ENCODE peak calls at places on chromosomes 11 and 22, in four cellular contexts. W, F, S and J are unnamed samples.

GRCh38 chr22:44406581-44407403 is 91.2 kb downstream of the RTL6 start:
- DNase-seq in W (no peak), F (no peak), S (no peak), J (no peak)

GRCh38 chr11:34637303-34637702 is 16.4 kb downstream of the EHF start:
- DNase-seq in W (no peak), F (no peak), S (no peak), J (no peak)

GRCh38 chr22:48742556-48743343 is 1084.9 kb downstream of the BRD1 start:
- DNase-seq in W (no peak), F (no peak), S (no peak), J (no peak)

GRCh38 chr22:39148024-39148726 is 4.3 kb downstream of the CBX7 start:
- DNase-seq in W (no peak), F (no peak), S (no peak), J (no peak)

GRCh38 chr22:45103756-45104155 is 60.0 kb upstream of the NUP50 start:
- DNase-seq in W (no peak), F (no peak), S (no peak), J (no peak)

GRCh38 chr11:116852261-116853125 is 15.1 kb upstream of the APOA1 start:
- DNase-seq in W (no peak), F (peak), S (no peak), J (no peak)

GRCh38 chr11:112226062-112226921 is at the start of gene PTS:
- DNase-seq in W (peak), F (peak), S (peak), J (peak)

GRCh38 chr11:125074511-125075241 is 11.6 kb downstream of the SLC37A2 start:
- DNase-seq in W (no peak), F (no peak), S (no peak), J (no peak)

GRCh38 chr11:128764617-128765095 is 70.8 kb downstream of the FLI1 start:
- DNase-seq in W (no peak), F (no peak), S (no peak), J (no peak)

GRCh38 chr11:82546556-82547162 is 187.0 kb downstream of the FAM181B start:
- DNase-seq in W (peak), F (no peak), S (no peak), J (no peak)

GRCh38 chr22:31272522-31273446 is 19.5 kb downstream of the PIK3IP1 start:
- DNase-seq in W (peak), F (peak), S (peak), J (peak)

GRCh38 chr11:2891901-2892214 is 6.3 kb upstream of the CDKN1C start:
- DNase-seq in W (no peak), F (no peak), S (no peak), J (no peak)

GRCh38 chr11:112822478-112823274 is 138.5 kb upstream of the NCAM1 start:
- DNase-seq in W (no peak), F (no peak), S (no peak), J (no peak)

GRCh38 chr11:95911369-95911759 is 12.5 kb downstream of the MTMR2 start:
- DNase-seq in W (no peak), F (no peak), S (no peak), J (no peak)

GRCh38 chr22:49267996-49268395 is 559.7 kb downstream of the BRD1 start:
- DNase-seq in W (no peak), F (no peak), S (no peak), J (no peak)

GRCh38 chr11:106552694-106553203 is 465.5 kb downstream of the GUCY1A2 start:
- DNase-seq in W (no peak), F (no peak), S (no peak), J (no peak)

GRCh38 chr11:17720796-17721171 is 1.4 kb downstream of the MYOD1 start:
- DNase-seq in W (no peak), F (no peak), S (no peak), J (no peak)

GRCh38 chr22:41261541-41262249 is 21.0 kb upstream of the CHADL start:
- DNase-seq in W (no peak), F (no peak), S (no peak), J (no peak)

GRCh38 chr11:101617735-101618332 is 34.0 kb upstream of the TRPC6 start:
- DNase-seq in W (no peak), F (peak), S (peak), J (no peak)

GRCh38 chr22:29309332-29310064 is 3.0 kb downstream of the GAS2L1 start:
- DNase-seq in W (no peak), F (no peak), S (no peak), J (no peak)

GRCh38 chr11:126968915-126969314 is 31.7 kb downstream of the KIRREL3 start:
- DNase-seq in W (no peak), F (peak), S (peak), J (no peak)
- TF ChIP-seq CTCF in W (no peak), F (no peak), S (peak), J (no peak)

GRCh38 chr11:64803846-64804345 is 882 bp upstream of the MAP4K2 start:
- DNase-seq in W (no peak), F (no peak), S (no peak), J (no peak)

GRCh38 chr11:64803163-64803845 is at the start of gene MAP4K2:
- DNase-seq in W (peak), F (peak), S (peak), J (peak)

GRCh38 chr11:64804346-64805210 is 1.6 kb upstream of the MAP4K2 start:
- DNase-seq in W (peak), F (peak), S (no peak), J (no peak)

GRCh38 chr11:64802370-64803162 is 448 bp downstream of the MAP4K2 start:
- DNase-seq in W (no peak), F (peak), S (no peak), J (no peak)

GRCh38 chr11:64805481-64805880 is 2.5 kb upstream of the MAP4K2 start:
- DNase-seq in W (no peak), F (no peak), S (no peak), J (no peak)
- TF ChIP-seq CTCF in W (no peak), F (no peak), S (no peak), J (no peak)

DNA sequence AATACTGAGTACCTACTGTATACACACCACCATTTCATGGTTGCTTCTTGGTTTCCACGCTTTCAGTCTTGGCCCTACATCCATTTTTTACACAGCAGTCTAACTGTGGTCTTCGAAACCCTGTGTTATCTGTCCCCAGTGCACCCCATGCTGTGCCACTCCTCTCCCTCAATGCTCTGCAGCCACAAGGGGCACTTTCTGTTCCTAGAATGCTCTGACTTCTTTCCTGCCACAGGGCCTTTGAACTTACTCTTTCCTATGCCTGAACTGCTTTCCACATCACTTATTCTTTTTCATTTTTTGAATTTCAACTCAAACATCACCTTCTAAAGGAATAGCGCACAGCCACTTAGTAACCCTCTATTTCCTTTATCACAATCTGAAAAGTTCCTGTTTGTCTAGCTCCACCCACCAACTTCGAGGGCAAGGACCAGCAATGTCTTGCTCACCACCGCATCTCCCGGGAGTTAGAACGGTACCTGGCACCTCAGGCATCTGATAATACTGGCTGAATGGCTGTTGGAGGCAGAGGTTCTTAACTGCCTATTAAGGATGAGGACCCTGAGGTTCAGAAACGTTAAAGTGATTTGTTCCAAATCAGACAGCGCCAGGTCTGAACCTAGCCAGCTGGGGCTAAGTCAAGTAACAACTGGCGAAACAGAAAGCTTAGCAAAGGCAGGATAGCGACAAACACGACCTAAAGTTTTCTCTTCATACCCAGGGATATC is 568 bp downstream of the ALG8 start:
- DNase-seq in W (peak), F (peak), S (no peak), J (no peak)
- TF ChIP-seq CTCF in W (no peak), F (no peak), S (peak), J (no peak)

GRCh38 chr11:6268811-6269210 is 9.2 kb downstream of the CCKBR start:
- DNase-seq in W (no peak), F (no peak), S (no peak), J (no peak)

GRCh38 chr11:6273188-6273587 is 13.6 kb downstream of the CCKBR start:
- DNase-seq in W (no peak), F (no peak), S (no peak), J (no peak)

GRCh38 chr11:6270584-6271246 is 11.1 kb downstream of the CCKBR start:
- DNase-seq in W (no peak), F (no peak), S (no peak), J (no peak)

GRCh38 chr11:6271598-6271997 is 12.0 kb downstream of the CCKBR start:
- DNase-seq in W (no peak), F (no peak), S (no peak), J (no peak)

DNA sequence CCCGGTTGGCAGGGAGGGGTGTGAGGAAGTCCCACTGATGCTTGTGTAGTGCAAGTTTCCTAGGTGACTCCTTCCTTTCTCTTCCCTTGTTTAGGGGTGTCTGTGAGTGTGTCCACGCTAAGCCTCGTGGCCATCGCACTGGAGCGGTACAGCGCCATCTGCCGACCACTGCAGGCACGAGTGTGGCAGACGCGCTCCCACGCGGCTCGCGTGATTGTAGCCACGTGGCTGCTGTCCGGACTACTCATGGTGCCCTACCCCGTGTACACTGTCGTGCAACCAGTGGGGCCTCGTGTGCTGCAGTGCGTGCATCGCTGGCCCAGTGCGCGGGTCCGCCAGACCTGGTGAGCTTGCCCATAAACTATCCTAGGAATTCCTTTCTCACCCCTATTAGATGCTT is 10.4 kb downstream of the CCKBR start:
- DNase-seq in W (no peak), F (no peak), S (no peak), J (no peak)
- TF ChIP-seq CTCF in W (no peak), F (no peak), S (peak), J (no peak)

DNA sequence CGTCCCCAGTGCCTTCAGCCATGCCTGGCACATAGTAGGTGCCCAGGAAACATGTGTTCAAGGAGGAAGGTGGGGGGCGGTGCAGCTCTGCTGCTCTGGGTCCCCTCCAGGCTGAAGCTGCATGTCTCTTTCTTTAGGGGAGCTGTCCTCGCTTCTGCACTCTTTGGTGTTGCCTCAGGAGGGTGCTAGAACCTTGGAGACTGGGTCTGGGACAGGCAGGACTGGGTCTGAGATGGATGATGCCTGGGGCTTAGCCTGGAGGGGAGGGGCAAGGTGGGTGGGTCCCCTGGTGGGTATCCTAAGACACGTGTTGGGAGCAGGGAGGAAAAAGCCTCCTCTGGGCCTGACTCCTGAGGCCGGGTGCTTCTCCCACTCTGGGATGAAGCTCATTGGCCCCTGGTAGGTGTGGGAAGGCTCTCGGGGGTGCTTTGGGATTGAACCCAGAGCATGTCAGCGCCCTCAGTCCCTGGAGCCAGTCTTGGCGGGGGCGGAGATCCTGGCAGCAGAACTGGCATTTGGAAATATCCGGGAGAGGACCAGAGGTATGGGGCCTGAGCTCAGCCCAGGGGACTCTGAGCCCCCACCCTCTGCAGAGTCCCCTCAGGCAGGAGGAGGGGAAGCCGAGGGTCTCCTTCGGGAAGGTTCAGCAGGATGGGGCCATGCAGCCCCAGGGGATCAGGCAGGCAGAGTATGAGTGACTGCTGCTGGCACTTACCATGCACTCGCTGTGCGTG is 6.7 kb upstream of the GSTP1 start:
- DNase-seq in W (peak), F (no peak), S (no peak), J (no peak)
- TF ChIP-seq CTCF in W (no peak), F (no peak), S (no peak), J (no peak)